ENCODE peak calls at places on chromosomes 12 and 14, in nine cellular contexts. C is suprapubic skin; H is CD4-positive, alpha-beta T cell; J is AG04450; K is GM23338; S is thoracic aorta; F is astrocyte; V is PC-9; D is colonic mucosa. T is an unnamed sample. For H3K27me3, the result is how much of the 10 kb centered on the place peaks cover.

GRCh38 chr14:74619672-74620131 is 7.7 kb upstream of the LTBP2 start:
- DNase-seq in C (no peak), H (no peak), J (peak), K (no peak), S (peak), F (peak), V (peak), D (peak), T (peak)

GRCh38 chr14:100893760-100894159 is 9.8 kb downstream of the RTL1 start:
- DNase-seq in C (peak), H (no peak), J (no peak), K (no peak), S (no peak), F (no peak), V (no peak), D (no peak), T (peak)

GRCh38 chr12:78085562-78086182 is 255.0 kb downstream of the NAV3 start:
- DNase-seq in C (no peak), H (no peak), J (peak), K (no peak), S (no peak), F (peak), V (no peak), D (no peak), T (no peak)

GRCh38 chr12:120006248-120006975 is 17.4 kb downstream of the BICDL1 start:
- DNase-seq in C (no peak), H (no peak), J (no peak), K (no peak), S (no peak), F (no peak), V (no peak), D (no peak), T (no peak)

GRCh38 chr14:66038214-66038977 is 447.8 kb upstream of the CCDC196 start:
- DNase-seq in C (no peak), H (no peak), J (no peak), K (peak), S (no peak), F (no peak), V (peak), D (no peak), T (no peak)

GRCh38 chr12:101238806-101239329 is 28.8 kb upstream of the SLC5A8 start:
- DNase-seq in C (no peak), H (no peak), J (no peak), K (no peak), S (no peak), F (no peak), V (no peak), D (no peak), T (no peak)

GRCh38 chr12:119644930-119645329 is 23.0 kb upstream of the PRKAB1 start:
- DNase-seq in C (no peak), H (no peak), J (no peak), K (no peak), S (no peak), F (no peak), V (no peak), D (no peak), T (no peak)

GRCh38 chr14:50410921-50411320 is 14.2 kb upstream of the CDKL1 start:
- DNase-seq in C (no peak), H (no peak), J (no peak), K (no peak), S (no peak), F (peak), V (no peak), D (no peak), T (no peak)

GRCh38 chr12:50933459-50934124 is 18.8 kb upstream of the HIGD1C start:
- DNase-seq in C (no peak), H (no peak), J (no peak), K (no peak), S (no peak), F (no peak), V (no peak), D (no peak), T (no peak)

GRCh38 chr14:64562432-64562831 is 12.7 kb downstream of the PPP1R36 start:
- DNase-seq in C (no peak), H (no peak), J (no peak), K (no peak), S (no peak), F (no peak), V (peak), D (no peak), T (no peak)

GRCh38 chr14:93064411-93065271 is 51.1 kb downstream of the ITPK1 start:
- DNase-seq in C (no peak), H (no peak), J (no peak), K (no peak), S (no peak), F (peak), V (no peak), D (no peak), T (no peak)

GRCh38 chr12:6141048-6141447 is 16.6 kb upstream of the VWF start:
- DNase-seq in C (no peak), H (peak), J (peak), K (no peak), S (no peak), F (no peak), V (no peak), D (no peak), T (no peak)

GRCh38 chr12:6146951-6147350 is 22.5 kb upstream of the VWF start:
- DNase-seq in C (no peak), H (no peak), J (no peak), K (no peak), S (no peak), F (no peak), V (no peak), D (no peak), T (no peak)

GRCh38 chr12:6146509-6146908 is 22.0 kb upstream of the VWF start:
- DNase-seq in C (no peak), H (no peak), J (no peak), K (no peak), S (no peak), F (no peak), V (no peak), D (no peak), T (no peak)

GRCh38 chr12:6148061-6148460 is 23.6 kb upstream of the VWF start:
- DNase-seq in C (no peak), H (no peak), J (no peak), K (no peak), S (no peak), F (no peak), V (no peak), D (no peak), T (no peak)

GRCh38 chr12:6145584-6145983 is 21.1 kb upstream of the VWF start:
- DNase-seq in C (no peak), H (no peak), J (no peak), K (no peak), S (no peak), F (no peak), V (no peak), D (no peak), T (no peak)
- TF ChIP-seq CTCF in C (no peak), H (no peak), J (no peak), K (no peak), S (no peak), F (no peak), V (no peak), D (no peak), T (no peak)

GRCh38 chr12:113061061-113061694 is 4.6 kb downstream of the DTX1 start:
- DNase-seq in C (no peak), H (no peak), J (no peak), K (no peak), S (no peak), F (no peak), V (no peak), D (no peak), T (no peak)

GRCh38 chr12:113065126-113066007 is 8.8 kb downstream of the DTX1 start:
- DNase-seq in C (no peak), H (no peak), J (no peak), K (peak), S (no peak), F (no peak), V (peak), D (no peak), T (no peak)

GRCh38 chr12:113062502-113063395 is 6.2 kb downstream of the DTX1 start:
- DNase-seq in C (no peak), H (no peak), J (no peak), K (no peak), S (no peak), F (no peak), V (no peak), D (no peak), T (no peak)

GRCh38 chr12:113064395-113065125 is 8.0 kb downstream of the DTX1 start:
- DNase-seq in C (no peak), H (no peak), J (no peak), K (no peak), S (no peak), F (no peak), V (no peak), D (no peak), T (no peak)

DNA sequence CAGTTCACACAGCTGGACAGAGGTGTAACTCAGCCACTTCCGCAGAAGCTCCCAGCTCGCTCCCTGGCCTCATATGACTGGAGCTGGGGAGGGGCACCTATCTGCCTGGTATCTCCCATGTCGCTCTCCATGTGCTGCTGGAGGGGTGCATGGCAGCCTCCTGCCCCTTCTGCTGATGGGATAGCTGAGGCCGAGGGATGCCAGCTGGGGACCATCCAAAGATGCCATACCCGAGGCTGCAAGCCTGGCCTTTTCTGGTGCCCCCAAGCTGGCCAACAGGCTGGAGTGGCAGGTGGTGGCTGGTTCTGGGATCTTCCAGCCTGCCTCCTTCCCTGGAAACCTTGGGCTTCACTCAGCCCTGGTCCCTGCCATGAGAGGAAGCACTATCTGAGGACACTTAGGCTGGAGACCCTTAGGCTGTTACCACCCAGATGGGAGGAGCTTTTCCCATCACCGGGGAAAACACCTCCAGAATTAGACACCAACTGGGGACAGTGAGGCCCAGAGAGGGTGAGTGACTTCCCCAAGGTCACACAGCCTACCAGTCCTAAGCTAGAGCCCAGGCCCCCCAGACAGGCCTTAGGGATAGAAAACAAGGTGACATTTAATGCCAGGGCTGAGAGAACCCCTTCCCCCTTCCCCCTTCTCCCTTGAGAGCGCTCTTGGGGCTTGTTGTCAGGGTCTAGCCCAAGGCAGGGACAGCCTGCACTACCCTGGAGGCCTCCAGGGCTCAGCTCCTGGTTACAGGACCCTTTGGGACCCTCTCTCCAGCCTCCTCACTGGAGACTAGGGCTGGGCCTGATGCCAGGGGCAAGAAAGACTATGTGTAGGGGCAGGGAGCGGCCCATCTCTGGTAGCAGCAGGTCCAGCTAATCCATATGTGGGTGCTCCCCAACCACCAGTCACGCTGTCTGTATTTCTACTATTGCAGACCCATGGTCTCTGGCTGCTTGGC is 7.1 kb downstream of the DTX1 start:
- DNase-seq in C (no peak), H (no peak), J (no peak), K (no peak), S (no peak), F (no peak), V (no peak), D (no peak), T (no peak)
- H3K27me3 ChIP-seq in C (under half), H (under half), J (under half), K (under half), S (under half), F (under half), V (half or more), D (under half), T (under half)

GRCh38 chr12:57239587-57240068 is 10.1 kb downstream of the SHMT2 start:
- DNase-seq in C (no peak), H (no peak), J (no peak), K (peak), S (no peak), F (no peak), V (no peak), D (no peak), T (peak)

GRCh38 chr12:57241556-57242310 is 9.3 kb downstream of the STAC3 start:
- DNase-seq in C (peak), H (no peak), J (no peak), K (peak), S (no peak), F (no peak), V (no peak), D (no peak), T (peak)

GRCh38 chr12:57238854-57239554 is 9.5 kb downstream of the SHMT2 start:
- DNase-seq in C (peak), H (peak), J (peak), K (peak), S (peak), F (peak), V (peak), D (peak), T (peak)

GRCh38 chr12:57240926-57241555 is 9.9 kb downstream of the STAC3 start:
- DNase-seq in C (peak), H (no peak), J (no peak), K (peak), S (no peak), F (no peak), V (no peak), D (no peak), T (no peak)

DNA sequence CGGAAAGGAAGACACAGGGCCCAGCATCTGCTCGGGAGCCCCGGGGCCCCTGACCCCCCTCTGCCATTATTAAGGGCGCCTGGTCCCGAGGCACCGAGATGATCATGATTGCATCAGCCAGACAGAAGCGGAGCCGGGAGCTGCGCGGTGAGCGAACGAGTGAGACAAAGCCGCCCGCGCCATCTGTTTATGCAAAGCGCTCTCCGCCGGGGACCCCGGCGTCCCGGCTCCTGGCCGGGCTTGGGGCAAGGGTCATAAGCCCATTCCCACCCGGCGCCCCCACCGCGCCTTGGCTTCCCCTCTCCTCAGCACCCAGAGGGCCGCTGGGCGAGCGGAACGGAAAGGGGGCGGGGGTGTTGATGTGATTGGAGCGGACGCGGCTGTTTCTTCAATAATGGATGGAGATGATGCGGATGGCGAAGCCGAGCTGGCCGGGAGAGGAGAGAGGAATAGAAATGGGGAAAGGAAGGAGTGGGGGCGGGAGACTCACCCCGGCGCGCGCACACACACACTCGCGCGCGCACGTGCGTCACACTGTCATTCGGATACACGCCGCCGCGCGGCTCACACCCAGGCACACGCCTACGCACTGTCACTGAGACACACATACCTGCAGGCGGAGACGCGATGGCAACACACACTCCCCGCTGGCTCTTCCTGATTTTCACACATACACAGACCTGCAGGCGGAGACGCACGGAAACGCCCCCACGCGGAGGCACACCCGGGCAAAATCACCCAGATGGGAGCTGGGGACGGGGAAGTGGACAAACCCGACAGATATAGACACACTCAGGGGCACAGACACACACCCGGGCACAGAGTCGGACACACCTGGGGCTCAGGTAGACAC is 10.7 kb downstream of the STAC3 start:
- DNase-seq in C (peak), H (peak), J (no peak), K (peak), S (no peak), F (no peak), V (peak), D (no peak), T (peak)
- TF ChIP-seq CTCF in C (no peak), H (peak), J (peak), K (no peak), S (no peak), F (no peak), V (no peak), D (no peak), T (no peak)

GRCh38 chr12:47900480-47901129 is 4.2 kb downstream of the VDR start:
- DNase-seq in C (no peak), H (no peak), J (no peak), K (peak), S (no peak), F (no peak), V (peak), D (peak), T (no peak)

GRCh38 chr12:47900101-47900479 is 4.7 kb downstream of the VDR start:
- DNase-seq in C (no peak), H (no peak), J (no peak), K (no peak), S (no peak), F (no peak), V (no peak), D (no peak), T (no peak)

GRCh38 chr12:47902131-47902639 is 2.6 kb downstream of the VDR start:
- DNase-seq in C (no peak), H (no peak), J (no peak), K (no peak), S (no peak), F (no peak), V (no peak), D (no peak), T (no peak)

GRCh38 chr12:47903151-47903611 is 1.6 kb downstream of the VDR start:
- DNase-seq in C (no peak), H (no peak), J (peak), K (no peak), S (no peak), F (peak), V (peak), D (peak), T (no peak)

DNA sequence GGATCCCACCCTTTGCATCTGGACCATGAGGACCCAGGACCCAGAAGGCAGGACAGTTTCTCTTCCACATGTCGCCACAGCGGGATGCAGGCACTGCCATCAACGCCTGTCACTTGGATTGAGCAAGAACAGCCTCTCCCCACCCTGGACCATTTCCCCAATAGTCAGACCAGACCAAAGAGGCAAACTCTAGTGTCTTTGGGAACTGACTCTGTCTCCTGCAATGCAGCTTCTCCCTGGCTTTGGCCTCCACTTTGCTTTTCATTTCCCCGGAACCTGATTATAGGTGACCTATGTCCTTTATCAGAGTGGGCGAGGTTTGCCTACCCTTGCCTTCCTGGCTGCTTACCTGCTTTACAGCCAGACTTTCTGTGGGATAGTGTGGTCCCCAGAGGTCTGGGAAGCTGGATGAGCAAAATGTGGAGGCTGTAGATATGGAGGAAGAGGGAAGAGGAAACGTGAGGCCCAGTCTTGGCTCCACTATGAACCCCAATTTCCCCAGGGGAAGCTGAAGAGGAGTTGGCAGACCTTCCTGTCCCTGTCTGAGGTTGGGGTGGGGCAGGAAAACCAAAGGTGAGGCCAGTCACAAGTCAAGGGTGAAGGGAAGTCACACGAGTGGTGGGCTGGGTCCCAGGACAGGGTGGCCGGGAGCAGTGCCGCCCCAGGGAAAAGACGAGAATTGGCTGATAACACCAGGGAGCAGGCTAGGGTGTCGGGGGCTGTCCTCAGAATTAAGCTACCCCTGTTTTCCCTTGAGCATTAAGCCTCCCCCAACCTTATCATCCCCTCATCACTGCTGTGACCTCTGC is 3.3 kb downstream of the VDR start:
- DNase-seq in C (no peak), H (no peak), J (no peak), K (no peak), S (no peak), F (no peak), V (no peak), D (peak), T (no peak)
- H3K27me3 ChIP-seq in C (under half), H (under half), J (under half), K (under half), S (under half), F (under half), V (under half), D (under half), T (under half)

GRCh38 chr12:25557830-25558436 is 4.8 kb upstream of the LMNTD1 start:
- DNase-seq in C (no peak), H (no peak), J (no peak), K (peak), S (no peak), F (peak), V (no peak), D (peak), T (no peak)
- TF ChIP-seq CTCF in C (peak), H (no peak), J (peak), K (peak), S (no peak), F (peak), V (peak), D (no peak), T (peak)

GRCh38 chr12:1837541-1838206 is 17.3 kb downstream of the LRTM2 start:
- DNase-seq in C (no peak), H (no peak), J (no peak), K (no peak), S (no peak), F (peak), V (no peak), D (no peak), T (peak)
- H3K27me3 ChIP-seq in C (under half), H (under half), J (under half), K (under half), S (under half), F (under half), V (half or more), D (under half), T (under half)

GRCh38 chr12:92506460-92506859 is 196.3 kb upstream of the PLEKHG7 start:
- DNase-seq in C (no peak), H (no peak), J (no peak), K (no peak), S (no peak), F (no peak), V (no peak), D (no peak), T (no peak)

GRCh38 chr12:92503029-92503931 is 199.5 kb upstream of the PLEKHG7 start:
- DNase-seq in C (no peak), H (no peak), J (no peak), K (no peak), S (no peak), F (no peak), V (no peak), D (no peak), T (no peak)

GRCh38 chr12:92503977-92504966 is 198.5 kb upstream of the PLEKHG7 start:
- DNase-seq in C (no peak), H (no peak), J (no peak), K (no peak), S (no peak), F (no peak), V (no peak), D (peak), T (no peak)

GRCh38 chr12:92505373-92506340 is 197.1 kb upstream of the PLEKHG7 start:
- DNase-seq in C (peak), H (peak), J (no peak), K (no peak), S (peak), F (peak), V (no peak), D (peak), T (no peak)

DNA sequence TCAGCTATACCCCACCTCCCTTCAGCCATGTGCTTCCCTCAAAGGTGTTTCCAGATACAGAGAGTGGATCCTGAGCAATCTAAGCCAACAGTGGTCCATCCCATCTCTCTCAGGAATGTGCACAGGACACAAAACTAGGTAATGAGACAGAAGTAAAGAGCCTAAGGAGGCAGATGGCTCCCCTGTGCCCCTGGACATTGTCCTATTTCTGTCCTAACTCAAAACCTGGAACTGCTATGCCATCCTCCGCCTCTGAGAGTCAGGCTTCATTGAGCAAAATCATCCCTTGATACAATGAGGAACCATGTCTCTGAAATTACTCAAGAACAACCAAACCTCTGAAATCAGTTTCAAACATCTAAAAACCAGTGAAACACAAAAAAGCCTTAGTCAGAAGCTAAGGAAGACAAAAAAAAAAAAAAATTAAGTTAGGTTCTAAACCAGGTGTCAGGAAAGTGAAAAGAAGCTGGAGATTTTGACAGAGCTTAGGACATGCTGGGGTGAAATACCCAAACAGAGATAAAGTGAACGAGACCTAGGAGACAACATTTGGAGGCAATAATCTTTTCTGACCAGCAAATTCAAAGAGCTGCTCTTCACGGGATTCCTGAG is 200.3 kb upstream of the PLEKHG7 start:
- DNase-seq in C (no peak), H (no peak), J (no peak), K (no peak), S (no peak), F (no peak), V (no peak), D (no peak), T (no peak)
- TF ChIP-seq CTCF in C (peak), H (no peak), J (no peak), K (peak), S (no peak), F (no peak), V (no peak), D (peak), T (no peak)

T was measured in RWPE2.